ENCODE peak calls at places on chromosomes 13 and 19, in seven cellular contexts. S is activated CD4-positive, alpha-beta T cell treated with anti-CD3 and anti-CD28 coated beads, Interleukin-2, amount 50 U/mL, for 48 hours; N is fibroblast of lung; H is nephron progenitor cell; U is SW 1271; C is AG08395; L is midbrain. O is an unnamed sample.

GRCh38 chr13:23744315-23744714 is 144.9 kb downstream of the MIPEP start:
- DNase-seq in S (no peak), N (no peak), H (no peak), U (no peak), C (no peak), L (no peak), O (no peak)

GRCh38 chr13:72875233-72875632 is 93.3 kb downstream of the PIBF1 start:
- DNase-seq in S (no peak), N (peak), H (no peak), U (no peak), C (no peak), L (no peak), O (no peak)

GRCh38 chr19:16377521-16377920 is 52.9 kb downstream of the KLF2 start:
- DNase-seq in S (no peak), N (no peak), H (no peak), U (no peak), C (no peak), L (no peak), O (no peak)

GRCh38 chr19:2613507-2614295 is 88.8 kb downstream of the GNG7 start:
- DNase-seq in S (peak), N (peak), H (peak), U (no peak), C (peak), L (no peak), O (peak)

GRCh38 chr13:77338961-77339401 is 12.1 kb upstream of the MYCBP2 start:
- DNase-seq in S (no peak), N (no peak), H (no peak), U (no peak), C (no peak), L (no peak), O (no peak)

GRCh38 chr13:103351035-103351828 is 285.0 kb upstream of the SLC10A2 start:
- DNase-seq in S (no peak), N (peak), H (peak), U (no peak), C (no peak), L (no peak), O (no peak)

GRCh38 chr19:12646551-12646950 is 20.0 kb downstream of the MAN2B1 start:
- DNase-seq in S (no peak), N (no peak), H (no peak), U (no peak), C (no peak), L (no peak), O (no peak)

GRCh38 chr19:29967623-29968022 is 25.6 kb downstream of the URI1 start:
- DNase-seq in S (no peak), N (peak), H (no peak), U (no peak), C (peak), L (peak), O (no peak)

GRCh38 chr13:34899888-34900287 is 42.2 kb upstream of the NBEA start:
- DNase-seq in S (no peak), N (no peak), H (no peak), U (no peak), C (no peak), L (no peak), O (no peak)

GRCh38 chr19:5719961-5720790 is at the start of the genes CATSPERD and LONP1:
- DNase-seq in S (peak), N (peak), H (peak), U (peak), C (peak), L (peak), O (peak)

GRCh38 chr19:13370948-13371347 is 135.3 kb downstream of the CACNA1A start:
- DNase-seq in S (no peak), N (no peak), H (no peak), U (no peak), C (no peak), L (no peak), O (no peak)

GRCh38 chr13:33776510-33776909 is 41.4 kb upstream of the RFC3 start:
- DNase-seq in S (no peak), N (no peak), H (no peak), U (no peak), C (no peak), L (no peak), O (no peak)

GRCh38 chr19:3570619-3571018 is 2.1 kb upstream of the HMG20B start:
- DNase-seq in S (no peak), N (no peak), H (no peak), U (no peak), C (no peak), L (peak), O (no peak)

GRCh38 chr13:55234311-55234710 is 1906.4 kb upstream of the PRR20A start:
- DNase-seq in S (no peak), N (no peak), H (no peak), U (no peak), C (no peak), L (no peak), O (no peak)

GRCh38 chr19:17847538-17848366 is at the start of gene JAK3:
- DNase-seq in S (peak), N (peak), H (peak), U (peak), C (peak), L (peak), O (peak)

GRCh38 chr19:17497149-17497798 is 14.2 kb upstream of the PGLS start:
- DNase-seq in S (no peak), N (no peak), H (no peak), U (no peak), C (no peak), L (no peak), O (no peak)

GRCh38 chr19:52722062-52723005 is 12.5 kb downstream of the ZNF611 start:
- DNase-seq in S (no peak), N (peak), H (no peak), U (peak), C (peak), L (no peak), O (no peak)

GRCh38 chr19:23957660-23958281 is 43.1 kb downstream of the ZNF726 start:
- DNase-seq in S (no peak), N (peak), H (no peak), U (peak), C (peak), L (no peak), O (no peak)

GRCh38 chr13:112907916-112908315 is 61.1 kb upstream of the MCF2L start:
- DNase-seq in S (no peak), N (no peak), H (no peak), U (no peak), C (no peak), L (no peak), O (no peak)

GRCh38 chr13:69213331-69213850 is 894.2 kb upstream of the ATXN8OS start:
- DNase-seq in S (no peak), N (no peak), H (no peak), U (no peak), C (no peak), L (no peak), O (no peak)

GRCh38 chr13:90696254-90696653 is 651.2 kb upstream of the MIR17HG start:
- DNase-seq in S (no peak), N (peak), H (no peak), U (no peak), C (peak), L (no peak), O (no peak)

GRCh38 chr13:50914848-50915247 is 5.3 kb downstream of the RNASEH2B start:
- DNase-seq in S (no peak), N (peak), H (no peak), U (no peak), C (peak), L (no peak), O (no peak)

GRCh38 chr19:51259348-51260245 is 8.7 kb downstream of the SIGLECL1 start:
- DNase-seq in S (peak), N (no peak), H (peak), U (peak), C (peak), L (peak), O (no peak)

GRCh38 chr13:59510377-59510776 is 653.4 kb downstream of the DIAPH3 start:
- DNase-seq in S (no peak), N (no peak), H (no peak), U (no peak), C (no peak), L (no peak), O (no peak)

GRCh38 chr19:57747472-57747807 is 825 bp downstream of the ZNF776 start:
- DNase-seq in S (no peak), N (no peak), H (no peak), U (no peak), C (no peak), L (no peak), O (no peak)

GRCh38 chr19:16587031-16588023 is 15.1 kb upstream of the SLC35E1 start:
- DNase-seq in S (peak), N (peak), H (peak), U (no peak), C (peak), L (no peak), O (peak)

GRCh38 chr13:95624020-95624419 is 20.5 kb downstream of the DZIP1 start:
- DNase-seq in S (no peak), N (peak), H (peak), U (peak), C (peak), L (peak), O (no peak)

GRCh38 chr13:41691276-41691675 is 233.9 kb downstream of the RGCC start:
- DNase-seq in S (no peak), N (no peak), H (no peak), U (no peak), C (no peak), L (no peak), O (no peak)

GRCh38 chr13:30551194-30551593 is 66.5 kb upstream of the USPL1 start:
- DNase-seq in S (no peak), N (no peak), H (no peak), U (peak), C (peak), L (peak), O (no peak)